ENCODE peak calls at places on chromosomes 4 and X, in eight cellular contexts. One of them, this sample, is unnamed.

GRCh38 chr4:185361872-185362271 is 33.9 kb downstream of the LRP2BP start:
- DNase-seq in A549: no peak
- DNase-seq in HepG2: no peak
- DNase-seq in lung: no peak
- DNase-seq in tibial nerve: no peak
- DNase-seq in neural progenitor cell: no peak
- DNase-seq in H9: no peak
- DNase-seq in HFF-Myc: no peak
- DNase-seq in this sample: no peak

GRCh38 chr4:27088491-27088890 is 227.8 kb downstream of the STIM2 start:
- DNase-seq in lung: no peak
- DNase-seq in HFF-Myc: no peak
- DNase-seq in neural progenitor cell: no peak
- DNase-seq in HepG2: no peak
- DNase-seq in H9: no peak
- DNase-seq in tibial nerve: no peak
- DNase-seq in A549: no peak
- DNase-seq in this sample: no peak

GRCh38 chr4:59222231-59222630 is 1977.9 kb upstream of the ADGRL3 start:
- DNase-seq in lung: no peak
- DNase-seq in tibial nerve: no peak
- DNase-seq in HFF-Myc: no peak
- DNase-seq in neural progenitor cell: no peak
- DNase-seq in A549: no peak
- DNase-seq in HepG2: no peak
- DNase-seq in H9: no peak
- DNase-seq in this sample: no peak

GRCh38 chrX:44080083-44080482 is 106.9 kb upstream of the NDP start:
- DNase-seq in neural progenitor cell: no peak
- DNase-seq in lung: no peak
- DNase-seq in A549: no peak
- DNase-seq in HepG2: no peak
- DNase-seq in HFF-Myc: no peak
- DNase-seq in H9: no peak
- DNase-seq in tibial nerve: no peak
- DNase-seq in this sample: no peak

GRCh38 chr4:156959298-156959702 is 12.3 kb downstream of the PDGFC start:
- DNase-seq in A549: no peak
- DNase-seq in H9: no peak
- DNase-seq in tibial nerve: no peak
- DNase-seq in neural progenitor cell: no peak
- DNase-seq in lung: no peak
- DNase-seq in HepG2: no peak
- DNase-seq in HFF-Myc: no peak
- DNase-seq in this sample: no peak

GRCh38 chrX:10636337-10636736 is 16.0 kb upstream of the MID1 start:
- DNase-seq in A549: peak; percentile 71
- DNase-seq in tibial nerve: no peak
- DNase-seq in HepG2: no peak
- DNase-seq in HFF-Myc: peak; percentile 59
- DNase-seq in neural progenitor cell: peak; percentile 55
- DNase-seq in lung: peak; percentile 32
- DNase-seq in H9: peak; percentile 40
- DNase-seq in this sample: no peak

GRCh38 chr4:93313207-93313606 is 515.3 kb upstream of the ATOH1 start:
- DNase-seq in neural progenitor cell: peak; percentile 16
- DNase-seq in HepG2: no peak
- DNase-seq in lung: no peak
- DNase-seq in H9: no peak
- DNase-seq in tibial nerve: no peak
- DNase-seq in A549: no peak
- DNase-seq in HFF-Myc: peak; percentile 4
- DNase-seq in this sample: no peak

GRCh38 chr4:94400191-94400590 is 51.6 kb upstream of the PDLIM5 start:
- DNase-seq in lung: no peak
- DNase-seq in tibial nerve: no peak
- DNase-seq in neural progenitor cell: no peak
- DNase-seq in HepG2: no peak
- DNase-seq in H9: no peak
- DNase-seq in HFF-Myc: no peak
- DNase-seq in A549: no peak
- DNase-seq in this sample: no peak

GRCh38 chr4:153234923-153235322 is 30.7 kb downstream of the TRIM2 start:
- DNase-seq in A549: no peak
- DNase-seq in HFF-Myc: peak; percentile 73
- DNase-seq in neural progenitor cell: no peak
- DNase-seq in H9: no peak
- DNase-seq in tibial nerve: no peak
- DNase-seq in lung: no peak
- DNase-seq in HepG2: no peak
- DNase-seq in this sample: no peak

GRCh38 chr4:176838611-176839411 is 46.1 kb upstream of the VEGFC start:
- DNase-seq in H9: no peak
- DNase-seq in neural progenitor cell: no peak
- DNase-seq in tibial nerve: no peak
- DNase-seq in A549: peak; percentile 3
- DNase-seq in HFF-Myc: peak; percentile 63
- DNase-seq in HepG2: no peak
- DNase-seq in lung: no peak
- DNase-seq in this sample: no peak

GRCh38 chr4:116923389-116923788 is 162.0 kb downstream of the TRAM1L1 start:
- DNase-seq in HepG2: no peak
- DNase-seq in neural progenitor cell: no peak
- DNase-seq in lung: no peak
- DNase-seq in HFF-Myc: no peak
- DNase-seq in tibial nerve: no peak
- DNase-seq in A549: no peak
- DNase-seq in H9: no peak
- DNase-seq in this sample: no peak

GRCh38 chrX:118364261-118364660 is 18.4 kb downstream of the WDR44 start:
- DNase-seq in tibial nerve: no peak
- DNase-seq in HFF-Myc: no peak
- DNase-seq in neural progenitor cell: no peak
- DNase-seq in HepG2: no peak
- DNase-seq in lung: no peak
- DNase-seq in H9: no peak
- DNase-seq in A549: no peak
- DNase-seq in this sample: no peak

GRCh38 chr4:55157559-55158277 is 32.3 kb upstream of the KDR start:
- DNase-seq in A549: no peak
- DNase-seq in neural progenitor cell: no peak
- DNase-seq in tibial nerve: no peak
- DNase-seq in HepG2: no peak
- DNase-seq in lung: no peak
- DNase-seq in H9: peak; percentile 57
- DNase-seq in HFF-Myc: no peak
- DNase-seq in this sample: no peak

GRCh38 chr4:67660418-67660817 is 40.5 kb downstream of the UBA6 start:
- DNase-seq in HFF-Myc: no peak
- DNase-seq in tibial nerve: no peak
- DNase-seq in A549: no peak
- DNase-seq in neural progenitor cell: no peak
- DNase-seq in lung: no peak
- DNase-seq in HepG2: no peak
- DNase-seq in H9: no peak
- DNase-seq in this sample: no peak

DNA sequence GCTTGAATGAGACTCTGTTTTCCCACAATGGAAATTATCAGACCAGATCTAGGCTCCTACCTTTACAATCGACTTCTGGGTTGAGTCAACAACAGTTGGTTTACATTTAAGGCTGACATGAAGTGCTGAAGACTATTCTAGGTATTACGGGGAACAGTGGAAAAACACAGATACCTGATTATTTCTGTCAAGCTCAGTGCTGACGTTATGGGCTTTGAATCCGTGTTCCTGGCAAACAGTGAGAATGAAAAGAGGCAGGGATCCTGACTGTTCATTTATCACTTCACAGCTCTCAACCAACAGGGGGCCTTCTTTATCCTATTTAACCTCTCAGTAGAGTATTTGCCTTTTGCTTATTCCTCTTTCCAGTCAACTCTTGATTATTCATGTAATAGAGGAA is 43.1 kb downstream of the TMEM164 start:
- DNase-seq in HepG2: peak; percentile 65
- DNase-seq in A549: no peak
- DNase-seq in lung: no peak
- DNase-seq in HFF-Myc: no peak
- DNase-seq in tibial nerve: no peak
- DNase-seq in neural progenitor cell: peak; percentile 43
- DNase-seq in H9: no peak
- DNase-seq in this sample: no peak
- TF ChIP-seq CTCF in HepG2: peak; percentile 49
- TF ChIP-seq CTCF in A549: peak; percentile 19
- TF ChIP-seq CTCF in lung: no peak
- TF ChIP-seq CTCF in HFF-Myc: no peak
- TF ChIP-seq CTCF in tibial nerve: no peak
- TF ChIP-seq CTCF in neural progenitor cell: peak; percentile 14
- TF ChIP-seq CTCF in H9: peak; percentile 25
- TF ChIP-seq CTCF in this sample: no peak

DNA sequence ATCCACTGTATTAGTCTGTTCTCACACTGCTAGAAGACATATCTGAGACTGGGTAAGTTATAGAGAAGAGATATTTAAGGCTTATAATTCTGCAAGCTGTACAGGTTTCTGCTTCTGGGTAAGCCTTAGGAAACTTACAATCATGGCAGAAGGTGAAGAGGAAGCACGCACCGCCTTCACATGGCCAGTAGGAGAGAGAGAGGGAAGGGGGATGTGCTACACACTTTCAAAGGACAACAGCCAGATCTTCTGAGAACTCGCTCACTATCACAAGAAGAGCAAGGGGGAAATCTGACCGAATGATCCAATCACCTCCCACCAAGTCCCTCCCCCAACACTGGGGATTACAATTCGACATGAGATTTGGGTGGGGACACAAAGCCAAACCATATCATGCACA is 13.0 kb downstream of the FRYL start:
- DNase-seq in neural progenitor cell: no peak
- DNase-seq in A549: no peak
- DNase-seq in HFF-Myc: no peak
- DNase-seq in lung: no peak
- DNase-seq in H9: no peak
- DNase-seq in HepG2: no peak
- DNase-seq in tibial nerve: no peak
- DNase-seq in this sample: no peak
- TF ChIP-seq CTCF in neural progenitor cell: peak; percentile 31
- TF ChIP-seq CTCF in A549: no peak
- TF ChIP-seq CTCF in HFF-Myc: no peak
- TF ChIP-seq CTCF in lung: no peak
- TF ChIP-seq CTCF in H9: peak; percentile 53
- TF ChIP-seq CTCF in HepG2: no peak
- TF ChIP-seq CTCF in tibial nerve: no peak
- TF ChIP-seq CTCF in this sample: no peak

DNA sequence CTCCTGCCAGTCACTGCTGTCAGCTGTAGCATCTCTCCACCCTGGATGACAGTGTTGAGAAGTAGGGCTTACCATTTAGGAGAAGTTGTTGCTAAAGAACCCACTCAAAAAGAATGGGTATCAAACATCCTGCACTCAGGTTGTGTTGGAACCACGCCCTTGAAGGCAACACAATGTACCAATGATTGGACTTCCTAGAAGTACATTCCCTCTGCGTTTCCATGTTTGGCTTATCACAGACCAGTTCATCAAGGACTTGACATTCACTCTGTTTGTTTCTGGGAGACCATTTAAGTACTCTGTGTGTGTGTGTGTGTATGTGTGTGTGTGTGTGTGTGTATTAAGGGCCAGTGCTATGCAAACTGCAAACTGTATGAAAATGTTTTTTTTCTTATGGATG is 200.6 kb upstream of the GATB start:
- DNase-seq in neural progenitor cell: no peak
- DNase-seq in HepG2: no peak
- DNase-seq in tibial nerve: no peak
- DNase-seq in H9: no peak
- DNase-seq in A549: no peak
- DNase-seq in lung: no peak
- DNase-seq in HFF-Myc: no peak
- DNase-seq in this sample: no peak
- TF ChIP-seq CTCF in neural progenitor cell: no peak
- TF ChIP-seq CTCF in HepG2: no peak
- TF ChIP-seq CTCF in tibial nerve: no peak
- TF ChIP-seq CTCF in H9: no peak
- TF ChIP-seq CTCF in A549: no peak
- TF ChIP-seq CTCF in lung: no peak
- TF ChIP-seq CTCF in HFF-Myc: no peak
- TF ChIP-seq CTCF in this sample: no peak

GRCh38 chr4:5945171-5945570 is 52.3 kb upstream of the CRMP1 start:
- DNase-seq in H9: no peak
- DNase-seq in HepG2: no peak
- DNase-seq in neural progenitor cell: no peak
- DNase-seq in lung: no peak
- DNase-seq in tibial nerve: no peak
- DNase-seq in A549: no peak
- DNase-seq in HFF-Myc: no peak
- DNase-seq in this sample: no peak

GRCh38 chr4:5941601-5942000 is 48.7 kb upstream of the CRMP1 start:
- DNase-seq in HepG2: no peak
- DNase-seq in neural progenitor cell: no peak
- DNase-seq in HFF-Myc: no peak
- DNase-seq in H9: no peak
- DNase-seq in A549: no peak
- DNase-seq in tibial nerve: no peak
- DNase-seq in lung: no peak
- DNase-seq in this sample: no peak

GRCh38 chr4:5943561-5943960 is 50.7 kb upstream of the CRMP1 start:
- DNase-seq in H9: no peak
- DNase-seq in tibial nerve: no peak
- DNase-seq in HepG2: no peak
- DNase-seq in HFF-Myc: no peak
- DNase-seq in lung: no peak
- DNase-seq in A549: no peak
- DNase-seq in neural progenitor cell: no peak
- DNase-seq in this sample: no peak

GRCh38 chr4:5942947-5943346 is 50.1 kb upstream of the CRMP1 start:
- DNase-seq in neural progenitor cell: no peak
- DNase-seq in HepG2: no peak
- DNase-seq in tibial nerve: no peak
- DNase-seq in A549: no peak
- DNase-seq in lung: no peak
- DNase-seq in H9: no peak
- DNase-seq in HFF-Myc: no peak
- DNase-seq in this sample: no peak

GRCh38 chr4:5940470-5941203 is 47.8 kb upstream of the CRMP1 start:
- DNase-seq in HepG2: peak; percentile 24
- DNase-seq in neural progenitor cell: peak; percentile 46
- DNase-seq in HFF-Myc: peak; percentile 9
- DNase-seq in tibial nerve: no peak
- DNase-seq in H9: peak; percentile 72
- DNase-seq in A549: no peak
- DNase-seq in lung: no peak
- DNase-seq in this sample: no peak
- TF ChIP-seq CTCF in HepG2: no peak
- TF ChIP-seq CTCF in neural progenitor cell: no peak
- TF ChIP-seq CTCF in HFF-Myc: no peak
- TF ChIP-seq CTCF in tibial nerve: no peak
- TF ChIP-seq CTCF in H9: no peak
- TF ChIP-seq CTCF in A549: no peak
- TF ChIP-seq CTCF in lung: no peak
- TF ChIP-seq CTCF in this sample: no peak

This sample was measured in mesothelial cell of epicardium.